ENCODE peak calls at places on chromosomes 11 and 22, in seven cellular contexts. Z is AG10803; I is RWPE2; U is skeletal muscle cell; H is AG04450; P is CD8-positive, alpha-beta T cell; Y is choroid plexus epithelial cell. S is an unnamed sample.

GRCh38 chr22:19663286-19663815 is 51.0 kb upstream of the SEPTIN5 start:
- DNase-seq in Z (peak; percentile 89), I (no peak), U (peak; percentile 86), H (peak; percentile 36), P (no peak), Y (peak; percentile 90), S (peak; percentile 30)

GRCh38 chr22:17085277-17086091 is 684 bp downstream of the IL17RA start:
- DNase-seq in Z (no peak), I (no peak), U (no peak), H (no peak), P (no peak), Y (peak; percentile 11), S (no peak)

GRCh38 chr11:116694017-116694725 is 78.6 kb downstream of the BUD13 start:
- DNase-seq in Z (no peak), I (no peak), U (no peak), H (no peak), P (no peak), Y (no peak), S (no peak)

GRCh38 chr22:25407859-25408229 is 156.6 kb upstream of the GRK3 start:
- DNase-seq in Z (no peak), I (no peak), U (no peak), H (no peak), P (no peak), Y (no peak), S (no peak)

GRCh38 chr11:8604078-8604723 is 10.2 kb upstream of the STK33 start:
- DNase-seq in Z (peak; percentile 100), I (peak; percentile 79), U (peak; percentile 100), H (peak; percentile 100), P (no peak), Y (peak; percentile 100), S (peak; percentile 100)

GRCh38 chr11:108666373-108666772 is 1.5 kb downstream of the DDX10 start:
- DNase-seq in Z (no peak), I (no peak), U (no peak), H (no peak), P (no peak), Y (no peak), S (no peak)

GRCh38 chr11:8090756-8091155 is 9.7 kb downstream of the TUB start:
- DNase-seq in Z (peak; percentile 28), I (no peak), U (no peak), H (no peak), P (no peak), Y (peak; percentile 59), S (no peak)

GRCh38 chr11:72460091-72460647 is 25.8 kb upstream of the CLPB start:
- DNase-seq in Z (no peak), I (no peak), U (no peak), H (no peak), P (no peak), Y (no peak), S (no peak)

GRCh38 chr11:393219-394033 is 583 bp upstream of the PKP3 start:
- DNase-seq in Z (peak; percentile 73), I (peak; percentile 94), U (no peak), H (peak; percentile 42), P (no peak), Y (peak; percentile 70), S (peak; percentile 85)

GRCh38 chr11:64687641-64688533 is 35.1 kb downstream of the NRXN2 start:
- DNase-seq in Z (no peak), I (no peak), U (no peak), H (no peak), P (no peak), Y (no peak), S (no peak)
- H3K4me3 ChIP-seq in Z (no peak overlapping the region), I (no peak overlapping the region), U (no peak overlapping the region), H (no peak overlapping the region), P (no peak overlapping the region), Y (no peak overlapping the region), S (no peak overlapping the region)

GRCh38 chr22:31625661-31626426 is 36.2 kb downstream of the PISD start:
- DNase-seq in Z (no peak), I (no peak), U (no peak), H (no peak), P (no peak), Y (peak; percentile 49), S (no peak)
- H3K4me3 ChIP-seq in Z (no peak overlapping the region), I (no peak overlapping the region), U (no peak overlapping the region), H (no peak overlapping the region), P (no peak overlapping the region), Y (peak overlapping the region; percentile 27), S (no peak overlapping the region)

DNA sequence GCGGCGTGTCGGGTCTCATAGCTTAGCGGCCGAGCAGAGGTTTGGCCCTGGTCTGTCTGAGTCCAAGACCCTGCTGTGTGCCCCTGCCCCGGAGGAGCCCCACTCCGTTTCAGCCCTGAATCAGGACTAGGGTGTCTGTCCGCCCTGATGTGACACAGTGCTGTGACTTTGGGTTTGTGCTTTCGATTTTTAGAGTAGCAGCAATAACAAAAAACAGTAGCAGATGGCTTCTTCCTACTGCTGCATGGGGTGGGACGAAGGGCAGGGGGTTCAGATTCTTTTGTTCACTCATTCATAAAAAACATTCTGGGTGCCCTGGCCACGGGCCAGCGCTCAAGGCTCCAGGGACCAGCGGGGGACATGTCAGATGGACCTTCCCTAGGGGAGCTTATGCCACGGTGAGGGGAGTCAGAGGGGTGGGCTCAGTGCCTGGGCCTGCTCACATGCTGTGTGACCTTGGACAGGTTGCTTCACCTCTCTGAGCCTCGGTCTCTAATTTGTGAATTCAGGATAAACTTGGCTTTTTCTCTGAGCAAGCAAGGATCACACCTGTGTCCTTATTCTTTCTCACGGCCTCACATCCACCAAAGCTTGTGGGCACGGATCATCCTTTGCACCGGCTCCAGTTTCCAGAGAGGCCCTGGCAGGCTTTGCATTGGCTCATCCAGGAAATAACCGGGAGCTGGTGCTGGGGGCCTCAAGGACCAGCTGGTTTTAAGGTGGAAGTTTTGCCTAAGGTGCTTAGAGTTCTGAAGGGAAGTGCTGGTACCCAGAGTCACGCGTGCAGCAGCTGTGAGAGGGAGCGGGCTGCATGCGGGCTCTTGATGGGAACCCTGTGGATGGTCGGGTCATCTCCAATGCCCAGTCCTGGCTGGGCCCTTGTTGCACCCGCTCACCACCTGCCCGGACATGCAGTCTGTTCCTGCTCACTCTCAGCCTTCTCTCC is 24.4 kb upstream of the PRR5 start:
- DNase-seq in Z (no peak), I (no peak), U (no peak), H (no peak), P (no peak), Y (no peak), S (no peak)
- H3K4me3 ChIP-seq in Z (no peak overlapping the region), I (no peak overlapping the region), U (no peak overlapping the region), H (no peak overlapping the region), P (peak overlapping the region; percentile 22), Y (peak overlapping the region; percentile 14), S (no peak overlapping the region)

GRCh38 chr11:130634981-130635473 is 186.6 kb downstream of the ADAMTS15 start:
- DNase-seq in Z (peak; percentile 67), I (peak; percentile 85), U (peak; percentile 47), H (no peak), P (no peak), Y (peak; percentile 80), S (peak; percentile 92)

GRCh38 chr11:130634186-130634585 is 185.7 kb downstream of the ADAMTS15 start:
- DNase-seq in Z (no peak), I (no peak), U (no peak), H (no peak), P (no peak), Y (no peak), S (no peak)

GRCh38 chr11:130633466-130633865 is 185.0 kb downstream of the ADAMTS15 start:
- DNase-seq in Z (no peak), I (no peak), U (no peak), H (no peak), P (no peak), Y (peak; percentile 69), S (peak; percentile 65)

GRCh38 chr11:130629039-130629438 is 180.6 kb downstream of the ADAMTS15 start:
- DNase-seq in Z (no peak), I (no peak), U (no peak), H (no peak), P (no peak), Y (peak; percentile 46), S (peak; percentile 83)

DNA sequence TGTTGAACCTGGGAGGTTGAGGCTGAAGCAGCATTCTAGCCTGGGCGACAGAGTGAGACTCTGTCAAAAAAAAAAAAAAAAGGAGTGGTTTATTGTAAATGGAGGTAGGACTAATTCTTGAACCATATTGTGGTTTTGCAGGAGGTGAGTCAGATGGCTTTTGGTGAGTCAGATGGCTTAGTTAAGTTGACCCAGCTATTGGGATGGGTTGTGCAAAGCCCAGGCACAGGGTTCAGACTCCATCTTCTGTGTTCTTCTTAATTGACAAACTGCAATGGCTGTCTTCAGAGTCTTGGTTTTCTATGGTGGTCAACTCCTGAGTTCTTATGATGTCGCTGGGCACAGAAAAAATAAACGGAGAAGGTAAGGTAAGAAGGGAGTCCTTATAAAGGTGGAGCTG is 182.7 kb downstream of the ADAMTS15 start:
- DNase-seq in Z (peak; percentile 88), I (no peak), U (peak; percentile 79), H (no peak), P (no peak), Y (peak; percentile 89), S (peak; percentile 99)
- H3K4me3 ChIP-seq in Z (no peak overlapping the region), I (no peak overlapping the region), U (no peak overlapping the region), H (no peak overlapping the region), P (no peak overlapping the region), Y (no peak overlapping the region), S (no peak overlapping the region)

GRCh38 chr22:30611197-30611596 is 4.2 kb downstream of the TCN2 start:
- DNase-seq in Z (no peak), I (no peak), U (no peak), H (no peak), P (no peak), Y (no peak), S (peak; percentile 51)
- H3K4me3 ChIP-seq in Z (no peak overlapping the region), I (no peak overlapping the region), U (no peak overlapping the region), H (no peak overlapping the region), P (no peak overlapping the region), Y (no peak overlapping the region), S (no peak overlapping the region)

DNA sequence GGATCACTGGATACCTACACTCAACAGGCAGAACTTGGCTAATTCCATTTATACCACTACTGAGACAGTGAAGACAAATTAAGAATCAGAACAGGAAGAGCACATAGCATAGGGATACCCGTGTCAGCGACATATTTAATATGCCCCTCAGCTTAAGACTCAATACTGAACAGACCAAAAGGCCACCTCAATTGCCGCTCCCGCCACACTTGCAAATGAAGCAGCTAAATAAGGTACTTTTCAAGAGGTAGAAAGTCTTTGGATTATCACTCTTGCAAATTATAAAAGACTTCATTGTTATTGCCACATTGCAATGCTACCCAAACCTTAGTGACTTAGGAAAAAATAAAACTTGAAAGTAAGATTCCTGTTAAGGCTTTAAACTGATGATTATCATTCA is 3.1 kb downstream of the DDX17 start:
- DNase-seq in Z (no peak), I (no peak), U (no peak), H (no peak), P (no peak), Y (no peak), S (no peak)
- H3K4me3 ChIP-seq in Z (peak overlapping the region; percentile 67), I (no peak overlapping the region), U (peak overlapping the region; percentile 85), H (peak overlapping the region; percentile 83), P (peak overlapping the region; percentile 91), Y (peak overlapping the region; percentile 96), S (no peak overlapping the region)

S was measured in bronchial epithelial cell.